ENCODE peak calls at places on chromosomes 12 and 14, in nine cellular contexts. Y is colonic mucosa; Z is adrenal gland; L is DND-41; T is ascending aorta; J is CD8-positive, alpha-beta T cell; Q is uterus; D is neural progenitor cell; O is astrocyte. C is an unnamed sample.

GRCh38 chr14:96423446-96424103 is 31.6 kb downstream of the AK7 start:
- DNase-seq in Y (no peak), Z (no peak), L (no peak), T (no peak), J (no peak), Q (peak; percentile 15), D (no peak), O (no peak), C (no peak)

GRCh38 chr14:66330916-66331315 is 155.3 kb upstream of the CCDC196 start:
- DNase-seq in Y (no peak), Z (peak; percentile 89), L (no peak), T (no peak), J (no peak), Q (peak; percentile 45), D (no peak), O (peak; percentile 61), C (no peak)

GRCh38 chr12:41242613-41243012 is 54.5 kb downstream of the PDZRN4 start:
- DNase-seq in Y (no peak), Z (no peak), L (no peak), T (no peak), J (no peak), Q (no peak), D (no peak), O (no peak), C (no peak)

GRCh38 chr12:49296836-49297694 is 2.1 kb downstream of the PRPH start:
- DNase-seq in Y (peak; percentile 72), Z (peak; percentile 29), L (no peak), T (no peak), J (no peak), Q (no peak), D (peak; percentile 80), O (no peak), C (no peak)

GRCh38 chr14:76574416-76574815 is 186.9 kb upstream of the VASH1 start:
- DNase-seq in Y (no peak), Z (no peak), L (no peak), T (no peak), J (no peak), Q (no peak), D (no peak), O (no peak), C (no peak)

GRCh38 chr12:6277982-6278438 is 32.5 kb upstream of the PLEKHG6 start:
- DNase-seq in Y (peak; percentile 71), Z (peak; percentile 48), L (no peak), T (no peak), J (no peak), Q (no peak), D (no peak), O (no peak), C (no peak)

GRCh38 chr12:6825398-6826124 is 2.6 kb upstream of the P3H3 start:
- DNase-seq in Y (peak; percentile 91), Z (peak; percentile 87), L (peak; percentile 70), T (peak; percentile 53), J (peak; percentile 82), Q (peak; percentile 89), D (peak; percentile 91), O (peak; percentile 60), C (peak; percentile 83)

GRCh38 chr12:121467638-121468403 is 67.9 kb downstream of the RNF34 start:
- DNase-seq in Y (no peak), Z (peak; percentile 42), L (no peak), T (no peak), J (no peak), Q (peak; percentile 52), D (peak; percentile 80), O (no peak), C (peak; percentile 6)

GRCh38 chr14:61472025-61472672 is 150.8 kb downstream of the PRKCH start:
- DNase-seq in Y (no peak), Z (peak; percentile 64), L (peak; percentile 76), T (no peak), J (peak; percentile 49), Q (no peak), D (no peak), O (peak; percentile 99), C (peak; percentile 98)

GRCh38 chr14:102055181-102055901 is 31.5 kb downstream of the HSP90AA1 start:
- DNase-seq in Y (no peak), Z (no peak), L (no peak), T (no peak), J (no peak), Q (no peak), D (no peak), O (peak; percentile 86), C (peak; percentile 54)

GRCh38 chr14:21063479-21063878 is 5.9 kb downstream of the RNASE8 start:
- DNase-seq in Y (no peak), Z (peak; percentile 69), L (no peak), T (no peak), J (no peak), Q (no peak), D (peak; percentile 39), O (peak; percentile 81), C (peak; percentile 84)

GRCh38 chr12:26798013-26798412 is 35.0 kb downstream of the ITPR2 start:
- DNase-seq in Y (no peak), Z (no peak), L (peak; percentile 72), T (no peak), J (no peak), Q (no peak), D (no peak), O (peak; percentile 74), C (peak; percentile 41)

GRCh38 chr14:34450542-34450915 is 11.5 kb downstream of the SPTSSA start:
- DNase-seq in Y (no peak), Z (no peak), L (no peak), T (no peak), J (no peak), Q (no peak), D (no peak), O (no peak), C (no peak)

GRCh38 chr12:99627459-99627858 is 20.1 kb upstream of the GARIN6 start:
- DNase-seq in Y (no peak), Z (no peak), L (no peak), T (no peak), J (no peak), Q (no peak), D (no peak), O (no peak), C (no peak)
- H3K4me3 ChIP-seq in Y (no peak overlapping the region), Z (no peak overlapping the region), L (no peak overlapping the region), T (no peak overlapping the region), J (no peak overlapping the region), Q (no peak overlapping the region), D (no peak overlapping the region), O (no peak overlapping the region), C (no peak overlapping the region)

GRCh38 chr12:94832780-94833760 is 170.4 kb downstream of the NDUFA12 start:
- DNase-seq in Y (no peak), Z (no peak), L (no peak), T (no peak), J (no peak), Q (no peak), D (peak; percentile 78), O (peak; percentile 26), C (no peak)

GRCh38 chr12:94831081-94831747 is 172.3 kb downstream of the NDUFA12 start:
- DNase-seq in Y (no peak), Z (peak; percentile 15), L (peak; percentile 44), T (no peak), J (no peak), Q (no peak), D (no peak), O (no peak), C (no peak)

GRCh38 chr12:94832105-94832504 is 171.4 kb downstream of the NDUFA12 start:
- DNase-seq in Y (no peak), Z (no peak), L (no peak), T (no peak), J (no peak), Q (no peak), D (no peak), O (no peak), C (no peak)

GRCh38 chr12:94834036-94834625 is 169.4 kb downstream of the NDUFA12 start:
- DNase-seq in Y (no peak), Z (no peak), L (no peak), T (no peak), J (no peak), Q (no peak), D (no peak), O (no peak), C (no peak)

DNA sequence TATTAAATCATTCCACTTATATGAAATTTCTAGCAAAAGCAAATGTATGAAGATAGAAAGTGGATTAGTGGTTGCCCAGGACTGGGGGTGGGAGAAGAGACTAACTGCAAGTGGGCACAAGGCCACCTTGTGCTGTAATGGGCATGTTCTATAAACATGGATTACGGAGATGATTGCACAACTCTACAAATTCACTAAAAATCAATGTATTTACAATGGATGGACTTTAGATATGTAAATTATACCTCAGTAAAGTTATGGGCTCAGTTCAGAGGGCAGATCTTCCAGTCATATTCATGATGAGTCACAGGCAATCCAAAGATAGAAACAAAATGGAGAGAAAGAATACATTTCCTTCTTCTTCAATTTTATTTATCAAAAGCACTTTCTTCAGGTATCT is 173.9 kb downstream of the NDUFA12 start:
- DNase-seq in Y (no peak), Z (no peak), L (no peak), T (no peak), J (no peak), Q (no peak), D (no peak), O (no peak), C (no peak)
- H3K36me3 ChIP-seq in Y (no peaks in the 10 kb centered on the region), Z (no peaks in the 10 kb centered on the region), L (no peaks in the 10 kb centered on the region), T (no peaks in the 10 kb centered on the region), J (no peaks in the 10 kb centered on the region), Q (no peaks in the 10 kb centered on the region), D (no peaks in the 10 kb centered on the region), O (no peaks in the 10 kb centered on the region), C (no peaks in the 10 kb centered on the region)

GRCh38 chr14:32382704-32383103 is 53.6 kb downstream of the AKAP6 start:
- DNase-seq in Y (no peak), Z (no peak), L (no peak), T (no peak), J (no peak), Q (no peak), D (peak; percentile 64), O (no peak), C (no peak)
- TF ChIP-seq CTCF in Y (no peak), Z (no peak), L (peak; percentile 41), T (no peak), J (no peak), Q (no peak), D (peak; percentile 76), O (peak; percentile 34), C (peak; percentile 73)

GRCh38 chr12:43060738-43061137 is 471.2 kb upstream of the PRICKLE1 start:
- DNase-seq in Y (no peak), Z (no peak), L (no peak), T (no peak), J (no peak), Q (no peak), D (no peak), O (peak; percentile 36), C (no peak)
- H3K4me3 ChIP-seq in Y (no peak overlapping the region), Z (no peak overlapping the region), L (no peak overlapping the region), T (no peak overlapping the region), J (no peak overlapping the region), Q (no peak overlapping the region), D (no peak overlapping the region), O (no peak overlapping the region), C (no peak overlapping the region)

GRCh38 chr12:111887916-111888745 is 46.1 kb downstream of the MAPKAPK5 start:
- DNase-seq in Y (no peak), Z (peak; percentile 46), L (no peak), T (no peak), J (no peak), Q (no peak), D (no peak), O (no peak), C (no peak)

GRCh38 chr12:111881712-111882111 is 39.7 kb downstream of the MAPKAPK5 start:
- DNase-seq in Y (no peak), Z (no peak), L (no peak), T (no peak), J (no peak), Q (no peak), D (no peak), O (no peak), C (no peak)

GRCh38 chr12:111886662-111887545 is 44.9 kb downstream of the MAPKAPK5 start:
- DNase-seq in Y (no peak), Z (no peak), L (no peak), T (no peak), J (no peak), Q (no peak), D (no peak), O (no peak), C (no peak)
- H3K36me3 ChIP-seq in Y (peaks cover 20% of the 10 kb centered on the region), Z (peaks cover 76% of the 10 kb centered on the region), L (peaks cover 95% of the 10 kb centered on the region), T (peaks cover 96% of the 10 kb centered on the region), J (peaks cover 63% of the 10 kb centered on the region), Q (no peaks in the 10 kb centered on the region), D (no peaks in the 10 kb centered on the region), O (peaks cover 50% of the 10 kb centered on the region), C (peaks cover 71% of the 10 kb centered on the region)